ENCODE peak calls at places on chromosomes 4 and X, in six cellular contexts. B is MM.1S, M is body of pancreas, Y is left ventricle myocardium inferior, W is left lung, H is heart left ventricle. G is an unnamed sample.

GRCh38 chr4:176883681-176884418 is 91.1 kb upstream of the VEGFC start:
- DNase-seq in B (no peak), M (no peak), Y (no peak), W (no peak), H (peak; percentile 24), G (no peak)

GRCh38 chrX:110315541-110315940 is 2.3 kb downstream of the AMMECR1 start:
- DNase-seq in B (no peak), M (no peak), Y (no peak), W (no peak), H (no peak), G (no peak)

GRCh38 chr4:8291701-8292387 is 22.3 kb downstream of the HTRA3 start:
- DNase-seq in B (no peak), M (no peak), Y (peak; percentile 4), W (peak; percentile 11), H (no peak), G (no peak)

GRCh38 chrX:71622347-71623104 is 4.2 kb upstream of the CXCR3 start:
- DNase-seq in B (peak; percentile 95), M (peak; percentile 83), Y (peak; percentile 77), W (peak; percentile 80), H (peak; percentile 85), G (peak; percentile 79)

GRCh38 chr4:38948551-38948950 is 80.9 kb downstream of the FAM114A1 start:
- DNase-seq in B (no peak), M (peak; percentile 16), Y (no peak), W (no peak), H (no peak), G (no peak)

GRCh38 chr4:46211406-46211805 is 87.6 kb upstream of the GABRG1 start:
- DNase-seq in B (no peak), M (no peak), Y (no peak), W (no peak), H (no peak), G (no peak)

GRCh38 chr4:77015390-77015789 is 60.4 kb downstream of the CCNI start:
- DNase-seq in B (no peak), M (no peak), Y (no peak), W (no peak), H (no peak), G (no peak)

GRCh38 chrX:9681422-9681821 is 84.2 kb downstream of the GPR143 start:
- DNase-seq in B (no peak), M (no peak), Y (no peak), W (no peak), H (no peak), G (no peak)

GRCh38 chr4:43766648-43767047 is 682.0 kb downstream of the KCTD8 start:
- DNase-seq in B (no peak), M (no peak), Y (no peak), W (no peak), H (no peak), G (no peak)

GRCh38 chr4:138943893-138944292 is 71.7 kb upstream of the NOCT start:
- DNase-seq in B (no peak), M (no peak), Y (no peak), W (no peak), H (no peak), G (no peak)

GRCh38 chr4:138939960-138940359 is 75.6 kb upstream of the NOCT start:
- DNase-seq in B (no peak), M (no peak), Y (no peak), W (no peak), H (no peak), G (no peak)

GRCh38 chr4:138941037-138941436 is 74.5 kb upstream of the NOCT start:
- DNase-seq in B (no peak), M (no peak), Y (no peak), W (no peak), H (no peak), G (no peak)

GRCh38 chr4:138935135-138935795 is 80.3 kb upstream of the NOCT start:
- DNase-seq in B (no peak), M (no peak), Y (no peak), W (no peak), H (no peak), G (no peak)

DNA sequence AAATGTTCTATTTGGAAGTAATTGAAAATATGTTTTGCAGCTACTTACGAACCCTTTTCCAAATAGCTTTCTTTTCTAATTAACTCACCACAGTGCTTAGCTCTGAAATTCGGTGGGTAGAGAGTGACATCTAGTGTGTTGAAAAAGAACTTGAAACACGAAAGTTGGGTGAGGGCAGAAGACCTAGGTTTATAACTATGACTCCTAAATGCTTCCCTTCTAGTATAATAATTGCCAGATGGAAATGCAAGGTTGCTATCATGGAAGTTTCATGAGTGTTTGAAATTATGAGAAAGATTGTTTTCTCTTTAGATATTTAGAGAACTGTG is 77.2 kb upstream of the NOCT start:
- DNase-seq in B (peak; percentile 42), M (no peak), Y (no peak), W (no peak), H (no peak), G (no peak)
- TF ChIP-seq CTCF in B (peak; percentile 52), M (peak; percentile 52), Y (peak; percentile 64), W (peak; percentile 29), H (peak; percentile 37), G (no peak)

GRCh38 chr4:145909773-145910172 is 28.9 kb downstream of the ZNF827 start:
- DNase-seq in B (no peak), M (peak; percentile 32), Y (no peak), W (no peak), H (no peak), G (peak; percentile 67)
- H3K27ac ChIP-seq in B (no peak overlapping the region), M (peak overlapping the region; percentile 70), Y (peak overlapping the region; percentile 89), W (peak overlapping the region; percentile 24), H (peak overlapping the region; percentile 81), G (peak overlapping the region; percentile 81)

DNA sequence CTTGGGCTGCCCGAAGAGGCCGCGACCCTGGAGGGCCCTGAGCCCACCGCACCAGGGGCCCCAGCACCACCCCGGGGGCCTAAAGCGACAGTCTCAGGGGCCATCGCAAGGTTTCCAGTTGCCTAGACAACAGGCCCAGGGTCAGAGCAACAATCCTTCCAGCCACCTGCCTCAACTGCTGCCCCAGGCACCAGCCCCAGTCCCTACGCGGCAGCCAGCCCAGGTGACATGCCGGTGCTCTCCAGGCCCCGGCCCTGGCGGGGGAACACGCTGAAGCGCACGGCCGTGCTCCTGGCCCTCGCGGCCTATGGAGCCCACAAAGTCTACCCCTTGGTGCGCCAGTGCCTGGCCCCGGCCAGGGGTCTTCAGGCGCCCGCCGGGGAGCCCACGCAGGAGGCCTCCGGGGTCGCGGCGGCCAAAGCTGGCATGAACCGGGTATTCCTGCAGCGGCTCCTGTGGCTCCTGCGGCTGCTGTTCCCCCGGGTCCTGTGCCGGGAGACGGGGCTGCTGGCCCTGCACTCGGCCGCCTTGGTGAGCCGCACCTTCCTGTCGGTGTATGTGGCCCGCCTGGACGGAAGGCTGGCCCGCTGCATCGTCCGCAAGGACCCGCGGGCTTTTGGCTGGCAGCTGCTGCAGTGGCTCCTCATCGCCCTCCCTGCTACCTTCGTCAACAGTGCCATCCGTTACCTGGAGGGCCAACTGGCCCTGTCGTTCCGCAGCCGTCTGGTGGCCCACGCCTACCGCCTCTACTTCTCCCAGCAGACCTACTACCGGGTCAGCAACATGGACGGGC is 579 bp downstream of the ABCD1 start:
- DNase-seq in B (no peak), M (peak; percentile 37), Y (no peak), W (no peak), H (peak; percentile 64), G (no peak)
- H3K4me1 ChIP-seq in B (peaks cover 17% of the 10 kb centered on the region), M (peaks cover 70% of the 10 kb centered on the region), Y (peaks cover 68% of the 10 kb centered on the region), W (peaks cover 53% of the 10 kb centered on the region), H (peaks cover 48% of the 10 kb centered on the region), G (peaks cover 56% of the 10 kb centered on the region)

GRCh38 chrX:338836-339400 is 20.3 kb upstream of the GTPBP6 start:
- DNase-seq in B (no peak), M (no peak), Y (peak; percentile 9), W (no peak), H (peak; percentile 54), G (no peak)
- TF ChIP-seq CTCF in B (no peak), M (no peak), Y (no peak), W (no peak), H (no peak), G (no peak)

GRCh38 chr4:28167411-28167810 is 1306.8 kb downstream of the STIM2 start:
- DNase-seq in B (peak; percentile 59), M (peak; percentile 10), Y (no peak), W (no peak), H (no peak), G (peak; percentile 44)
- H3K27ac ChIP-seq in B (peak overlapping the region; percentile 28), M (no peak overlapping the region), Y (no peak overlapping the region), W (no peak overlapping the region), H (no peak overlapping the region), G (no peak overlapping the region)

DNA sequence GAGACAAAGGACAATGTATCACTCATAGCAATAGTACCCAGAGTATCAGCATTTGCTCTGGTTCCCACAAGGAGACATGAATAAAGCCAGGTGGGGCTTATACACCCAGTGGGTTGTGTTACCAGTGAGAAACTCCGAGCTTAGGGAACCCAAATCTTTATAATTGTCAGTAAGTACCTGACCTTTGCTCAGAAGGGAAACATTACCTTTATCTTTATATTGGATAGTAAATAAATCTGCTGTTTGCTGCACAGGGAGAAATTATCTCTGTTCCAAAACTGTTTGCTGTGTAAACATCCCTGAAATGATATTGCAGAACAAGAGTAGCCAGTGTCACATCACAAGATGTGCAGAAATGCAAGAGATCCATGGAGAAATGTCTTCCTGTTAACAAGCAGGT is 12.1 kb upstream of the SLAIN2 start:
- DNase-seq in B (no peak), M (no peak), Y (no peak), W (no peak), H (no peak), G (no peak)
- H3K4me1 ChIP-seq in B (no peaks in the 10 kb centered on the region), M (peaks cover 9% of the 10 kb centered on the region), Y (peaks cover 11% of the 10 kb centered on the region), W (no peaks in the 10 kb centered on the region), H (peaks cover 7% of the 10 kb centered on the region), G (peaks cover 4% of the 10 kb centered on the region)

GRCh38 chr4:139481465-139481864 is 27.5 kb downstream of the RAB33B start:
- DNase-seq in B (no peak), M (no peak), Y (no peak), W (no peak), H (no peak), G (no peak)
- TF ChIP-seq CTCF in B (no peak), M (no peak), Y (no peak), W (no peak), H (no peak), G (no peak)

DNA sequence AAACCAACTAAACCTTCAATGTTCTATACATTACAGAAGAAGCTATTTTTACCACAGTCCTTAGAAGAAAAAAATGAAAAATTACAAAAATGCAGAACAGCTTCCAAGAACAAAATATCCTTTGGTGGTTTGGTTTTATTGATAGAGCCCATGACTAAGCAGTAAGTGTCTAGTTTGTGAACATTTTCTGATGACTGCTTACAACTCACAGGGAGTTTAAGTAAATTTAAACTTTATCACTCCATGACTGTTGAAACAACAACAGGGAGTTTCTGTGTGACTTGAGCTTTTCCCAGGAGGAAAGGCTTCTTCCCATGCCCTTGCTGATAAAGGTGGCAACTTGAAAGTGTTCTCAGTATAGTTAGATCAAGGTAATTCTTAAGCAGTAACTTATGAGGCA is 2.9 kb downstream of the PF4 start:
- DNase-seq in B (no peak), M (no peak), Y (no peak), W (no peak), H (no peak), G (no peak)
- H3K27ac ChIP-seq in B (no peak overlapping the region), M (no peak overlapping the region), Y (no peak overlapping the region), W (no peak overlapping the region), H (no peak overlapping the region), G (no peak overlapping the region)